ENCODE peak calls at places on chromosome 9, in four cellular contexts. T is SK-N-SH, C is HepG2, S is K562. A is an unnamed sample.

GRCh38 chr9:78288214-78288892 is 8.6 kb upstream of the PSAT1 start:
- DNase-seq in T (no peak), C (peak), S (no peak), A (no peak)

GRCh38 chr9:37984672-37985611 is 81.0 kb upstream of the SLC25A51 start:
- DNase-seq in T (no peak), C (no peak), S (peak), A (no peak)

GRCh38 chr9:95505676-95506437 is 10.9 kb downstream of the PTCH1 start:
- DNase-seq in T (peak), C (peak), S (peak), A (no peak)

GRCh38 chr9:4207881-4208615 is 91.8 kb downstream of the GLIS3 start:
- DNase-seq in T (no peak), C (no peak), S (no peak), A (no peak)

GRCh38 chr9:89405832-89406231 is 87.5 kb downstream of the SECISBP2 start:
- DNase-seq in T (peak), C (no peak), S (no peak), A (no peak)

GRCh38 chr9:81906656-81907055 is 21.6 kb upstream of the SPATA31D4 start:
- DNase-seq in T (no peak), C (no peak), S (no peak), A (no peak)

GRCh38 chr9:8287970-8288369 is 488.4 kb upstream of the DMAC1 start:
- DNase-seq in T (no peak), C (no peak), S (no peak), A (no peak)

GRCh38 chr9:107351382-107352045 is 68.4 kb downstream of the RAD23B start:
- DNase-seq in T (no peak), C (no peak), S (no peak), A (no peak)

GRCh38 chr9:4147476-4148214 is 152.2 kb downstream of the GLIS3 start:
- DNase-seq in T (no peak), C (peak), S (no peak), A (no peak)

GRCh38 chr9:136340356-136341041 is 13.2 kb downstream of the GPSM1 start:
- DNase-seq in T (no peak), C (no peak), S (no peak), A (no peak)

GRCh38 chr9:114098660-114099522 is at the start of gene KIF12:
- DNase-seq in T (peak), C (peak), S (peak), A (no peak)

GRCh38 chr9:94287877-94288513 is 28.9 kb downstream of the ZNF169 start:
- DNase-seq in T (no peak), C (no peak), S (no peak), A (no peak)

GRCh38 chr9:120875954-120876841 is 790 bp downstream of the PHF19 start:
- DNase-seq in T (peak), C (peak), S (peak), A (no peak)

GRCh38 chr9:26504057-26504456 is 388.5 kb downstream of the CAAP1 start:
- DNase-seq in T (no peak), C (no peak), S (no peak), A (no peak)

GRCh38 chr9:96574455-96574854 is 45.2 kb downstream of the CDC14B start:
- DNase-seq in T (no peak), C (no peak), S (no peak), A (no peak)

GRCh38 chr9:5040730-5041389 is 55.8 kb downstream of the JAK2 start:
- DNase-seq in T (no peak), C (no peak), S (no peak), A (no peak)

GRCh38 chr9:103471241-103471640 is 476.1 kb downstream of the CYLC2 start:
- DNase-seq in T (no peak), C (no peak), S (no peak), A (no peak)

GRCh38 chr9:36739538-36740116 is 166.9 kb downstream of the MELK start:
- DNase-seq in T (peak), C (no peak), S (no peak), A (no peak)

GRCh38 chr9:114754574-114754973 is 51.3 kb downstream of the TNFSF15 start:
- DNase-seq in T (no peak), C (no peak), S (no peak), A (no peak)

GRCh38 chr9:13447551-13448422 is 168.3 kb upstream of the MPDZ start:
- DNase-seq in T (no peak), C (no peak), S (peak), A (no peak)

GRCh38 chr9:90645721-90646120 is 3.1 kb upstream of the DIRAS2 start:
- DNase-seq in T (no peak), C (no peak), S (no peak), A (no peak)

GRCh38 chr9:18442629-18443491 is 31.1 kb upstream of the ADAMTSL1 start:
- DNase-seq in T (peak), C (peak), S (peak), A (no peak)

GRCh38 chr9:127523312-127523851 is 72.1 kb downstream of the LRSAM1 start:
- DNase-seq in T (peak), C (no peak), S (peak), A (no peak)

GRCh38 chr9:101072259-101072658 is 43.7 kb downstream of the PLPPR1 start:
- DNase-seq in T (no peak), C (no peak), S (no peak), A (no peak)

GRCh38 chr9:80994892-80995291 is 694.5 kb downstream of the TLE1 start:
- DNase-seq in T (no peak), C (no peak), S (no peak), A (no peak)

GRCh38 chr9:120923620-120924328 is 2.8 kb downstream of the TRAF1 start:
- DNase-seq in T (no peak), C (no peak), S (no peak), A (no peak)

GRCh38 chr9:107243757-107244156 is 39.3 kb upstream of the RAD23B start:
- DNase-seq in T (no peak), C (peak), S (no peak), A (no peak)

GRCh38 chr9:107397076-107398049 is 92.2 kb downstream of the KLF4 start:
- DNase-seq in T (no peak), C (no peak), S (no peak), A (no peak)

GRCh38 chr9:119283118-119283794 is 86.0 kb downstream of the BRINP1 start:
- DNase-seq in T (no peak), C (no peak), S (no peak), A (no peak)

GRCh38 chr9:23821400-23822181 is 4.4 kb downstream of the ELAVL2 start:
- DNase-seq in T (peak), C (no peak), S (no peak), A (no peak)

GRCh38 chr9:128168731-128169308 is 8.8 kb downstream of the BBLN start:
- DNase-seq in T (no peak), C (no peak), S (no peak), A (no peak)

GRCh38 chr9:94153905-94154304 is 69.6 kb downstream of the PTPDC1 start:
- DNase-seq in T (no peak), C (no peak), S (no peak), A (no peak)

GRCh38 chr9:111789881-111790280 is 4.9 kb downstream of the SHOC1 start:
- DNase-seq in T (no peak), C (no peak), S (no peak), A (no peak)

GRCh38 chr9:106896695-106897094 is 33.7 kb downstream of the ZNF462 start:
- DNase-seq in T (no peak), C (no peak), S (no peak), A (no peak)

GRCh38 chr9:28024616-28025147 is 451.4 kb upstream of the C9orf72 start:
- DNase-seq in T (no peak), C (no peak), S (no peak), A (no peak)

GRCh38 chr9:81620009-81620405 is 69.3 kb downstream of the TLE1 start:
- DNase-seq in T (no peak), C (no peak), S (no peak), A (no peak)

GRCh38 chr9:89929721-89930480 is 325.1 kb downstream of the GADD45G start:
- DNase-seq in T (peak), C (no peak), S (no peak), A (no peak)

GRCh38 chr9:100492952-100493351 is 20.0 kb downstream of the TMEFF1 start:
- DNase-seq in T (no peak), C (peak), S (no peak), A (no peak)

GRCh38 chr9:69674741-69675438 is 2.7 kb upstream of the APBA1 start:
- DNase-seq in T (no peak), C (no peak), S (no peak), A (no peak)

GRCh38 chr9:69671904-69672827 is at the start of gene APBA1:
- DNase-seq in T (peak), C (no peak), S (peak), A (no peak)

GRCh38 chr9:69671291-69671903 is 774 bp downstream of the APBA1 start:
- DNase-seq in T (no peak), C (no peak), S (no peak), A (no peak)

GRCh38 chr9:69674112-69674511 is 1.9 kb upstream of the APBA1 start:
- DNase-seq in T (no peak), C (no peak), S (no peak), A (no peak)

GRCh38 chr9:69672828-69673640 is 863 bp upstream of the APBA1 start:
- DNase-seq in T (peak), C (peak), S (peak), A (peak)
- TF ChIP-seq REST in T (peak), C (no peak), S (no peak), A (no peak)

GRCh38 chr9:134992755-134993124 is 75.0 kb upstream of the FCN1 start:
- DNase-seq in T (no peak), C (no peak), S (no peak), A (no peak)
- TF ChIP-seq MXI1 in T (no peak), C (no peak), S (no peak), A (no peak)

DNA sequence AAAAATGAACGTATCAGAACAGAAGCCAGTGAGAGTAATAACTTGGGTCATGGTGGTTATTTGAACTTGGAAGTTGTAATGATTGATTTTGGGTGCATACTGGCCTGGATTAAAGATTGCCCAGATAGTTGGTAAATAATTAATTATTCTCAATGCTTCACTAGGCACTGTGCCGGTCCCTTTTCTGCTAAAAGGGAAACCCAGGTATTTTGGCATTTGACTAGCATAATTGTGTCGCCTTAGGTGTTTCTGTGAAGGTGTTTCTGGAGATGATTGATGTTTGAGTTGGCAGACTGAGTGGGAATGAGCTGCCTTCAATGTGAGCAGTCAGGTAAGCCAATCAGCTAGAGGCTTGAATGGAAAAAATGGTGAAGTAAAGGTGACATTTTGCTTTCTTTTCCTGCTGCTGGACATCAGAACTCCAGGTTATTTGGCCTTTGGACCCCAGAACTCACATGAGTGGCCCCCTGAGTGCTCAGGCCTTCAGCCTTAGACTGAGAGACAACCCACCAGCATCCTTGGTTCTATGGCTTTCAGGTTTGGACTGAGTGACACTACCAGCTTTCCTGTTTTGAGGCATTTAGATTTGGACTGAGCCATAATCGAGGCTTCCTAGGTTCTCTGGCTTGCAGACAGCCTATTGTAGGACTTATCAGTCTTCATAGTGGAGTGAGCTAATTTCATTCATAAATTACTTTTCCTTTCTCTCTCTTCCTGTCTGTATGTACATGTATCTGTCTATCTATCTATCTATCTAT is 120.7 kb upstream of the PAPPA start:
- DNase-seq in T (no peak), C (no peak), S (no peak), A (no peak)
- TF ChIP-seq REST in T (no peak), C (no peak), S (no peak), A (no peak)

GRCh38 chr9:16535555-16535954 is 334.9 kb downstream of the BNC2 start:
- DNase-seq in T (no peak), C (no peak), S (no peak), A (no peak)
- TF ChIP-seq MXI1 in T (no peak), C (no peak), S (no peak), A (no peak)

DNA sequence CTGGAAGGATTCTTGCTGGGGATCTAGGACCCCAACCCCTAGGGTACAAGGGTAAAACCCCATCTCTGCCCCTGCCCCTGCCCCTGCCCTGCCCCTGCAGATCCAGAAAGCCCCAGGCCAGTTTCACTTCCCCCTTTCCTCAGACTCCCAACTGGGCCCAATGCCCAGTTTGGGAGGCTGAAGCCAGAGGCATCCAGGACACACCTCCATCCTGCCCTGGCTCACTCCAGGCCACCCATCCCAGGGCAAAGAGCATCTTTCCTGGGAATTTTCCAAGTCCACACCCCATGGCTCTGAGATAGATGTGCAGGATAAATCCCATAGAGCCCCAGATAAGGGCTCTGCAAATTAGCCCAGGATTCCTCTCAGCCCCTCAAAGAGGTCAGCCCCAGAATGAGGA is 17.4 kb downstream of the CNTFR start:
- DNase-seq in T (peak), C (no peak), S (no peak), A (no peak)
- TF ChIP-seq REST in T (no peak), C (no peak), S (no peak), A (no peak)

GRCh38 chr9:122930933-122931850 is at the start of gene ZBTB26:
- DNase-seq in T (peak), C (peak), S (peak), A (peak)
- TF ChIP-seq MXI1 in T (peak), C (peak), S (peak), A (peak)

GRCh38 chr9:133884907-133885744 is 107.0 kb downstream of the VAV2 start:
- DNase-seq in T (no peak), C (peak), S (no peak), A (no peak)
- TF ChIP-seq REST in T (no peak), C (no peak), S (no peak), A (no peak)

GRCh38 chr9:71839665-71840064 is 71.3 kb downstream of the ABHD17B start:
- DNase-seq in T (no peak), C (no peak), S (no peak), A (no peak)
- TF ChIP-seq MXI1 in T (no peak), C (no peak), S (no peak), A (no peak)

GRCh38 chr9:708556-709432 is 132.7 kb upstream of the DMRT1 start:
- DNase-seq in T (no peak), C (peak), S (no peak), A (no peak)

GRCh38 chr9:708182-708555 is 133.3 kb upstream of the DMRT1 start:
- DNase-seq in T (no peak), C (no peak), S (no peak), A (no peak)

GRCh38 chr9:703392-703791 is 138.1 kb upstream of the DMRT1 start:
- DNase-seq in T (no peak), C (no peak), S (no peak), A (no peak)

GRCh38 chr9:706606-707451 is 134.7 kb upstream of the DMRT1 start:
- DNase-seq in T (peak), C (peak), S (peak), A (no peak)

DNA sequence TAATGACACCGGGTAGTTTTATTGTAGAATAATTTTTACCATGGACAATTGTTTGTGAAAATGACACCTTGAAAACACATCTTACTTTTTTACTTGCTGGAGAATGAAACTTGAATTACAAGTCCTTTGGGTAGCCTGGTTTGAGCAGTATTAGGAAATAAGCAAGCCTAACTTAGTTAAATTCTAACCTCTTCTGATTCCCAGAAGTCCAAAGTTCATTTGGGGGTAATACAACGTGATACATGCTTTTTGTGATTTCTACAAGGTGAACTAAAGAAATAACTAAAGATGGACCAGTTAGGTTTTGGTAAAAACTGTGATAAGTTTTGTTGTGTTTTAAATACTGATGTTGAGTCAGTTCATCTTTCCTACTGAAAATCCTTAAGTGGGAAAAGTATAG is 135.4 kb upstream of the DMRT1 start:
- DNase-seq in T (no peak), C (peak), S (no peak), A (no peak)
- TF ChIP-seq REST in T (no peak), C (no peak), S (no peak), A (no peak)

GRCh38 chr9:126304207-126304945 is 22.3 kb upstream of the MVB12B start:
- DNase-seq in T (no peak), C (peak), S (no peak), A (no peak)

GRCh38 chr9:126303488-126303887 is 23.1 kb upstream of the MVB12B start:
- DNase-seq in T (no peak), C (peak), S (no peak), A (no peak)

GRCh38 chr9:126299706-126300276 is 26.8 kb upstream of the MVB12B start:
- DNase-seq in T (no peak), C (peak), S (no peak), A (no peak)

GRCh38 chr9:126301196-126301595 is 25.4 kb upstream of the MVB12B start:
- DNase-seq in T (no peak), C (no peak), S (no peak), A (no peak)

GRCh38 chr9:126301985-126302603 is 24.5 kb upstream of the MVB12B start:
- DNase-seq in T (peak), C (peak), S (peak), A (no peak)
- TF ChIP-seq MXI1 in T (no peak), C (no peak), S (no peak), A (no peak)